ENCODE peak calls at places on chromosomes 7 and 10, in six cellular contexts. One of them, this sample, is unnamed. For H3K4me1 and H3K36me3, the result is how much of the 10 kb centered on the place peaks cover.

GRCh38 chr10:48779077-48779476 is 94.4 kb downstream of the WDFY4 start:
- DNase-seq in aorta: no peak
- DNase-seq in tibial artery: no peak
- DNase-seq in keratinocyte: no peak
- DNase-seq in cardiac muscle cell: no peak
- DNase-seq in prostate gland: no peak
- DNase-seq in this sample: no peak

GRCh38 chr7:84510501-84510900 is 315.9 kb upstream of the SEMA3A start:
- DNase-seq in aorta: no peak
- DNase-seq in tibial artery: no peak
- DNase-seq in keratinocyte: no peak
- DNase-seq in cardiac muscle cell: peak
- DNase-seq in prostate gland: no peak
- DNase-seq in this sample: no peak

GRCh38 chr7:129951076-129952011 is 1.4 kb downstream of the UBE2H start:
- DNase-seq in aorta: peak
- DNase-seq in tibial artery: peak
- DNase-seq in keratinocyte: no peak
- DNase-seq in cardiac muscle cell: peak
- DNase-seq in prostate gland: peak
- DNase-seq in this sample: peak

GRCh38 chr10:63421591-63421990 is 44.2 kb downstream of the JMJD1C start:
- DNase-seq in aorta: no peak
- DNase-seq in tibial artery: no peak
- DNase-seq in keratinocyte: no peak
- DNase-seq in cardiac muscle cell: no peak
- DNase-seq in prostate gland: no peak
- DNase-seq in this sample: no peak

GRCh38 chr10:77737608-77738007 is 100.0 kb upstream of the KCNMA1 start:
- DNase-seq in aorta: no peak
- DNase-seq in tibial artery: no peak
- DNase-seq in keratinocyte: peak
- DNase-seq in cardiac muscle cell: peak
- DNase-seq in prostate gland: no peak
- DNase-seq in this sample: no peak

GRCh38 chr7:51046103-51046466 is 263.4 kb upstream of the GRB10 start:
- DNase-seq in aorta: no peak
- DNase-seq in tibial artery: no peak
- DNase-seq in keratinocyte: no peak
- DNase-seq in cardiac muscle cell: no peak
- DNase-seq in prostate gland: no peak
- DNase-seq in this sample: no peak

GRCh38 chr7:102463841-102464576 is 654 bp downstream of the ALKBH4 start:
- DNase-seq in aorta: no peak
- DNase-seq in tibial artery: no peak
- DNase-seq in keratinocyte: no peak
- DNase-seq in cardiac muscle cell: peak
- DNase-seq in prostate gland: no peak
- DNase-seq in this sample: no peak

GRCh38 chr10:27986831-27987230 is 12.0 kb downstream of the ODAD2 start:
- DNase-seq in aorta: no peak
- DNase-seq in tibial artery: no peak
- DNase-seq in keratinocyte: no peak
- DNase-seq in cardiac muscle cell: no peak
- DNase-seq in prostate gland: no peak
- DNase-seq in this sample: no peak

GRCh38 chr10:79381804-79382221 is 34.5 kb downstream of the PPIF start:
- DNase-seq in aorta: peak
- DNase-seq in tibial artery: peak
- DNase-seq in keratinocyte: no peak
- DNase-seq in cardiac muscle cell: peak
- DNase-seq in prostate gland: peak
- DNase-seq in this sample: peak

GRCh38 chr10:34292675-34293074 is 522.4 kb downstream of the PARD3 start:
- DNase-seq in aorta: no peak
- DNase-seq in tibial artery: no peak
- DNase-seq in keratinocyte: no peak
- DNase-seq in cardiac muscle cell: peak
- DNase-seq in prostate gland: no peak
- DNase-seq in this sample: no peak

GRCh38 chr10:18158698-18159342 is 18.6 kb downstream of the CACNB2 start:
- DNase-seq in aorta: no peak
- DNase-seq in tibial artery: no peak
- DNase-seq in keratinocyte: no peak
- DNase-seq in cardiac muscle cell: peak
- DNase-seq in prostate gland: no peak
- DNase-seq in this sample: no peak

DNA sequence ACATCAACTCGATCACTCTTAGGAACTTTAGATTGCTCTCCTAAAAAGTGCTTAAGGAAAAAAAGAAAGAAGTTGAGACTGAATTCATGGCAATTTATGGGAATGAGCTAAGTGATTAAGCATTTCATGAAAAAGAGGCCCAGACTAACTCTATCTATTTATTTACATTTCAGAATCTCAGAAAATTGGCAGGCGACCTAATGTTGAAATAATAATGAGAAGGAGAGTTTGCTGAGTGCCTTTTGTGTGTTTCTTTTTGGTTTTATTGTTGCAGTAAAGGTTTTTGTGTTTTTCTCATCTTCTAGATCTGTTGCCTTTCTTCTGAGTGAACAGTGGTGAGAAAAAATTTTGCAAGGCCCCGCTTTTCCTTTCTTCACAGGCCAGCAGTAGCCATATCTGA is 3.8 kb downstream of the GRK5 start:
- DNase-seq in aorta: no peak
- DNase-seq in tibial artery: no peak
- DNase-seq in keratinocyte: no peak
- DNase-seq in cardiac muscle cell: peak
- DNase-seq in prostate gland: no peak
- DNase-seq in this sample: no peak
- H3K4me3 ChIP-seq in aorta: peak
- H3K4me3 ChIP-seq in tibial artery: peak
- H3K4me3 ChIP-seq in keratinocyte: no peak
- H3K4me3 ChIP-seq in cardiac muscle cell: no peak
- H3K4me3 ChIP-seq in prostate gland: no peak
- H3K4me3 ChIP-seq in this sample: no peak

DNA sequence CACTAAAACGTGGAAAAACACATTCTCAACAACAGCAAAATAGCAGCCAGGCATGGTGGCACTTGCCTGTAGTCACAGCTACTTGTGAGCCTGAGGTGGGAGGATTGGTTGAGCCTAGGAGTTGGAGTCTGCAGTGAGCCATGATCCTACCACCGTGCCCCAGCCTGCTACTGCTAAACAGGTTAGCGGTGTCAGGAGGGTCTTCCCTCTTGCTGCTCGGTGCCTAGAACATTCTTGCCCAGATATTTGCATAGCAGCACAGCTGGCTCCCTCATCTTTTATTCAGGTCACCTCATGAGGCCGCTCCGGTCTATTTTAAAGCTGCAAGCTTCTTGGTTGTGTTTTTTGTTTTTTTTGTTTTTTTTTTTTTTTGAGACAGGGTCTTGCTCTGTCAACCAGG is 2.9 kb upstream of the RABGEF1 start:
- DNase-seq in aorta: no peak
- DNase-seq in tibial artery: no peak
- DNase-seq in keratinocyte: no peak
- DNase-seq in cardiac muscle cell: no peak
- DNase-seq in prostate gland: no peak
- DNase-seq in this sample: peak
- H3K4me1 ChIP-seq in aorta: under half
- H3K4me1 ChIP-seq in tibial artery: under half
- H3K4me1 ChIP-seq in keratinocyte: under half
- H3K4me1 ChIP-seq in cardiac muscle cell: under half
- H3K4me1 ChIP-seq in prostate gland: under half
- H3K4me1 ChIP-seq in this sample: under half

DNA sequence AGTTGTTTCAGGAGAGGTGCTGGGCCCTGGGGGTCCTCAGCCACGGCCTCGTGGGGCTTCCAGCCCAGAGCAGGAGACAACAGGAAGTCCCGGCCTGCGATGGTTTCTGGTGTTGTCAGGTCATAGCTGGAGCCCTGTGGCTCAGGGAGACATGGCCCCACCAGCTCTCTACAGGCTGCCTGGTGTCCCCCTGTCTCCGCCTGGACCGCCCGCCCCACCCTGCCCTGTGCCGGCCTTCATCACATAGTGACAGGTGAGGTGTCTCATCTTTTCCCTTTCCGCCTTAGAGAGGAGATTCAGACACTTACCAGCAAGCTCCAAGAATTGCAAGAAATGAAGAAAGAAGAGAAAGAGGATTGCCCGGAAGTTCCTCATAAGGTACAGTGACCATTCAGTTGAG is 35.8 kb downstream of the IQCE start:
- DNase-seq in aorta: no peak
- DNase-seq in tibial artery: no peak
- DNase-seq in keratinocyte: no peak
- DNase-seq in cardiac muscle cell: no peak
- DNase-seq in prostate gland: no peak
- DNase-seq in this sample: no peak
- H3K36me3 ChIP-seq in aorta: under half
- H3K36me3 ChIP-seq in tibial artery: half or more
- H3K36me3 ChIP-seq in keratinocyte: under half
- H3K36me3 ChIP-seq in cardiac muscle cell: under half
- H3K36me3 ChIP-seq in prostate gland: under half
- H3K36me3 ChIP-seq in this sample: under half

DNA sequence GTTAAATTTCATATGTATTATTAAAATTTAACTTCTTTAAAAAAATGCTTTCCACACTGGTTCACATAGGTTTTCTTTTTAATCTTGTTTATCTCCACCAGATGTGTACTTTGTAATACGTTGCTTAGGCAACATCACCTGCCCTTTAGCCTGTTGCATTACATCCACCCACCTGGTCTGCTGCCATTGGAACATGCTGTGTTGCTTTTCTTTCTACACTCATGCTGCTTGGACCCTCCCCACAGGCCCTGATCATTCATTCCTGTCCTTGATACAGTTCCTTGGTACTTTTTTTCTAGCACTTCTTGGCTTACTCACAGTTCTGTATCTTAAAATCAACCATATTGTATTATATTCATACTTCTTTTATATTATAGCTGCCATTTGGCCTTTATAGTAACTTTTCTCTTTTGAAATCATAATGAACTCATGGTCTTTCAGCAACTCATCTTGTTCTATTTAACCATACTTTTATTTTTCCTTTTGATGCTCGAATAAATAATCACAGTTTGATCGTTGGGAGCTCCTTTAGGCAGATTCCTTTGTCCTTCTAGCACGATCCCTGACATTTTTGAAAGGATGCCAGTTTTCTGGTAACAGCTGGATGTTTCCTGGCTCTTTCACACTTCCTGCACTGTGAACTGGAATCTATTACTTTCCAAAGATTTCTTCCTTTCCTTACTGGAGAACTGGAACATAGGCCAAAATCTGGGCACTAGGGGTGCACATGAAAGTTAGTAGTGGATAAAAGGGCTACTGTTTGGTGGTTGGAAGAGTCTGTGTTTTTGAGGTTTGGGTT is 125.0 kb downstream of the CDK14 start:
- DNase-seq in aorta: no peak
- DNase-seq in tibial artery: peak
- DNase-seq in keratinocyte: no peak
- DNase-seq in cardiac muscle cell: peak
- DNase-seq in prostate gland: no peak
- DNase-seq in this sample: no peak
- H3K4me3 ChIP-seq in aorta: no peak
- H3K4me3 ChIP-seq in tibial artery: no peak
- H3K4me3 ChIP-seq in keratinocyte: no peak
- H3K4me3 ChIP-seq in cardiac muscle cell: no peak
- H3K4me3 ChIP-seq in prostate gland: no peak
- H3K4me3 ChIP-seq in this sample: no peak

GRCh38 chr10:103982639-103983038 is 15.7 kb downstream of the SLK start:
- DNase-seq in aorta: no peak
- DNase-seq in tibial artery: no peak
- DNase-seq in keratinocyte: no peak
- DNase-seq in cardiac muscle cell: no peak
- DNase-seq in prostate gland: no peak
- DNase-seq in this sample: peak
- H3K4me1 ChIP-seq in aorta: under half
- H3K4me1 ChIP-seq in tibial artery: under half
- H3K4me1 ChIP-seq in keratinocyte: under half
- H3K4me1 ChIP-seq in cardiac muscle cell: under half
- H3K4me1 ChIP-seq in prostate gland: under half
- H3K4me1 ChIP-seq in this sample: under half

GRCh38 chr10:93334901-93335312 is 147.2 kb downstream of the MYOF start:
- DNase-seq in aorta: no peak
- DNase-seq in tibial artery: no peak
- DNase-seq in keratinocyte: peak
- DNase-seq in cardiac muscle cell: no peak
- DNase-seq in prostate gland: no peak
- DNase-seq in this sample: peak

GRCh38 chr10:93337309-93337721 is 144.8 kb downstream of the MYOF start:
- DNase-seq in aorta: no peak
- DNase-seq in tibial artery: no peak
- DNase-seq in keratinocyte: no peak
- DNase-seq in cardiac muscle cell: no peak
- DNase-seq in prostate gland: no peak
- DNase-seq in this sample: no peak

GRCh38 chr10:93336678-93337077 is 145.5 kb downstream of the MYOF start:
- DNase-seq in aorta: no peak
- DNase-seq in tibial artery: no peak
- DNase-seq in keratinocyte: no peak
- DNase-seq in cardiac muscle cell: no peak
- DNase-seq in prostate gland: no peak
- DNase-seq in this sample: no peak

GRCh38 chr10:93334181-93334580 is 148.0 kb downstream of the MYOF start:
- DNase-seq in aorta: no peak
- DNase-seq in tibial artery: no peak
- DNase-seq in keratinocyte: no peak
- DNase-seq in cardiac muscle cell: no peak
- DNase-seq in prostate gland: no peak
- DNase-seq in this sample: no peak

GRCh38 chr10:93336110-93336509 is 146.0 kb downstream of the MYOF start:
- DNase-seq in aorta: no peak
- DNase-seq in tibial artery: no peak
- DNase-seq in keratinocyte: no peak
- DNase-seq in cardiac muscle cell: no peak
- DNase-seq in prostate gland: no peak
- DNase-seq in this sample: no peak
- H3K36me3 ChIP-seq in aorta: under half
- H3K36me3 ChIP-seq in tibial artery: half or more
- H3K36me3 ChIP-seq in keratinocyte: under half
- H3K36me3 ChIP-seq in cardiac muscle cell: under half
- H3K36me3 ChIP-seq in prostate gland: under half
- H3K36me3 ChIP-seq in this sample: under half

DNA sequence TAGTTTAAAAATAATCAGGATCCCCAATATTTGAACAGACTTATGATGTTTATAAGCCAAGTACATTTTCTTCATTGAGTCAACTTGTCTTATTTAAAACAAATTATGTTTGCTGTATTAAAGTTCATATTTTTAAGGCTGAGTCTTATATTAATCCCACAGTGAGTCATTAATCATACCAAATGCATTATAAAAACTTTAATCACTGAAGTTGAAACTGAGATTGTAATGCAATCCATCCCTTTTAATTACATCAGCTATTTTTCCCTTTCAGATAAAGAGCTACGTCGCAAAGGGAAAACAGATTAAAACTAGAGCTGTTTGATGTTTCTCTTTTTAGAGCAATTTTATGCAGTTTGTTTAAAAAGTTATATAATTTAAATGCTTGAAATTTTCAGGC is 182.9 kb downstream of the ARID5B start:
- DNase-seq in aorta: no peak
- DNase-seq in tibial artery: no peak
- DNase-seq in keratinocyte: no peak
- DNase-seq in cardiac muscle cell: peak
- DNase-seq in prostate gland: no peak
- DNase-seq in this sample: no peak
- H3K4me3 ChIP-seq in aorta: no peak
- H3K4me3 ChIP-seq in tibial artery: no peak
- H3K4me3 ChIP-seq in keratinocyte: peak
- H3K4me3 ChIP-seq in cardiac muscle cell: no peak
- H3K4me3 ChIP-seq in prostate gland: no peak
- H3K4me3 ChIP-seq in this sample: no peak

This sample was measured in HAP-1.